ENCODE peak calls at places on chromosomes 5 and 9, in seven cellular contexts. E is ovary, F is tibial artery, S is MM.1S, P is DND-41, U is OCI-LY7, Y is right lobe of liver. T is an unnamed sample.

GRCh38 chr5:14830210-14831005 is 41.2 kb downstream of the ANKH start:
- DNase-seq in F (no peak), Y (peak; percentile 67), E (no peak), U (no peak), S (no peak), P (no peak), T (no peak)

GRCh38 chr9:109118802-109119438 is 827 bp downstream of the TMEM245 start:
- DNase-seq in P (peak; percentile 16), Y (no peak), S (no peak), E (peak; percentile 56), U (no peak), F (no peak), T (no peak)

GRCh38 chr5:149995385-149996085 is 4.9 kb downstream of the TIGD6 start:
- DNase-seq in Y (no peak), S (no peak), E (no peak), F (no peak), P (no peak), U (no peak), T (no peak)

GRCh38 chr5:42984307-42984706 is 55.8 kb downstream of the ANXA2R start:
- DNase-seq in U (no peak), Y (no peak), F (no peak), P (no peak), S (no peak), E (no peak), T (no peak)

GRCh38 chr9:105093685-105094084 is 150.8 kb upstream of the SLC44A1 start:
- DNase-seq in P (no peak), U (no peak), F (no peak), S (no peak), E (no peak), Y (no peak), T (no peak)

GRCh38 chr5:95863383-95863757 is 40.8 kb upstream of the GLRX start:
- DNase-seq in S (no peak), Y (peak; percentile 60), F (peak; percentile 84), U (no peak), P (no peak), E (no peak), T (no peak)

GRCh38 chr9:14258840-14259239 is 55.1 kb downstream of the NFIB start:
- DNase-seq in E (no peak), F (no peak), S (no peak), Y (no peak), U (no peak), P (no peak), T (no peak)

GRCh38 chr5:178142642-178143041 is 11.0 kb downstream of the NHP2 start:
- DNase-seq in E (no peak), Y (peak; percentile 56), S (no peak), F (no peak), U (no peak), P (no peak), T (no peak)

GRCh38 chr5:171478946-171479775 is 59.7 kb downstream of the FGF18 start:
- DNase-seq in E (no peak), Y (no peak), S (no peak), F (no peak), U (no peak), P (peak; percentile 24), T (no peak)

GRCh38 chr5:20601678-20602100 is 613.7 kb upstream of the CDH18 start:
- DNase-seq in Y (no peak), S (no peak), U (no peak), F (no peak), E (no peak), P (no peak), T (no peak)

GRCh38 chr9:82367016-82367415 is 378.4 kb downstream of the SPATA31D1 start:
- DNase-seq in Y (no peak), E (no peak), F (no peak), S (no peak), U (no peak), P (no peak), T (no peak)

GRCh38 chr9:81915801-81916505 is 12.3 kb upstream of the SPATA31D4 start:
- DNase-seq in P (no peak), S (no peak), Y (no peak), U (no peak), F (no peak), E (no peak), T (no peak)

GRCh38 chr5:83244516-83244915 is 167.2 kb downstream of the XRCC4 start:
- DNase-seq in Y (no peak), F (no peak), P (no peak), U (no peak), S (no peak), E (no peak), T (no peak)

GRCh38 chr9:129610473-129611301 is 10.2 kb downstream of the C9orf50 start:
- DNase-seq in Y (peak; percentile 80), U (peak; percentile 80), E (peak; percentile 90), S (peak; percentile 72), F (peak; percentile 73), P (peak; percentile 77), T (peak; percentile 82)

GRCh38 chr9:85960688-85961093 is 19.7 kb downstream of the NAA35 start:
- DNase-seq in U (no peak), S (no peak), E (no peak), F (no peak), Y (no peak), P (no peak), T (no peak)

GRCh38 chr9:112072721-112073553 is 102.2 kb downstream of the SUSD1 start:
- DNase-seq in P (no peak), S (no peak), F (no peak), U (no peak), E (no peak), Y (no peak), T (no peak)

GRCh38 chr5:147748590-147748989 is 33.9 kb downstream of the JAKMIP2 start:
- DNase-seq in F (no peak), E (no peak), U (no peak), S (no peak), Y (no peak), P (no peak), T (no peak)

GRCh38 chr5:90921428-90921973 is 362.9 kb downstream of the ADGRV1 start:
- DNase-seq in P (no peak), U (no peak), Y (no peak), E (no peak), S (no peak), F (no peak), T (no peak)

GRCh38 chr9:4297795-4298254 is 2.0 kb downstream of the GLIS3 start:
- DNase-seq in F (peak; percentile 75), P (peak; percentile 67), E (peak; percentile 89), Y (peak; percentile 81), S (peak; percentile 67), U (no peak), T (peak; percentile 73)

GRCh38 chr9:76732341-76732958 is 31.8 kb upstream of the PCA3 start:
- DNase-seq in U (no peak), Y (no peak), E (no peak), F (no peak), S (no peak), P (no peak), T (no peak)

GRCh38 chr5:75342836-75343235 is 5.8 kb downstream of the HMGCR start:
- DNase-seq in E (no peak), Y (no peak), F (no peak), P (no peak), S (no peak), U (no peak), T (no peak)

GRCh38 chr5:75338408-75338807 is 1.4 kb downstream of the HMGCR start:
- DNase-seq in Y (no peak), S (no peak), U (no peak), P (no peak), F (no peak), E (no peak), T (no peak)

GRCh38 chr5:75337366-75338021 is 474 bp downstream of the HMGCR start:
- DNase-seq in E (no peak), U (peak; percentile 39), S (no peak), Y (peak; percentile 73), F (peak; percentile 37), P (peak; percentile 33), T (no peak)

GRCh38 chr5:75341934-75342333 is 4.9 kb downstream of the HMGCR start:
- DNase-seq in Y (no peak), U (no peak), S (no peak), P (no peak), F (no peak), E (no peak), T (no peak)

DNA sequence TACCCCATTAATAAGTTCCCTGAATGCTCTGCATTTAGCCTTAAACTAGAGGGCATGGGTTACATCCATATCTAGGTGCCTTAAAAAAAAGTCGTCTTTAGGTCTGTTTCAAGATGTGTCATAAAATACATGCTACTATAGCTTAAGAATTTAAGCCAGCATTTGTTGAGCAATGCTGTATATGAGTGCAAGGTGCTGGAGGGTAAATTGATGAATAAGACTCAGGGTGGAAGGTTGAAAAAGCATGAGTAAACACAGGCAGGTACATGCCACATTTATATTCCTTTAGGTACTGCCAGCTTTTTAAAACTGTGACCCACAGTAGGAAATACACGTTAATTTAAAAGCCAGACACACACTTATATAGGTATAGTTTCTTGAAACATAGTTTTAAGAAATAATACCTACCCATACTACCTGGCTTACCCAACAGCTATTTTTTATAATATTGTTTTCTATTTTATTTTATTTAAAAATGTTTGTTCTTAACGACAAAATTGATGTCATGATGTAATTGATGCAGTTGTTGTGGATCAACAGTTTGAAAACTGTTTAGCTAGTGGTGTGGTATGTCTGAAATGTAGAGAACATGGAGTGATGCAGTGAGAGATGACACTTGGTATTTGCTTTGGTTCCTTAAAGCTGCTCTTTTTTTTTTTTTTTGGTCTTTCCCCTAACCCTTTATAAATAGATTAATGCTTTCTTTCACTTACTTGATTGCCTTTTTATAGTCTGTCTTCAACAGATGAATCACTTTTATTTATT is 3.9 kb downstream of the HMGCR start:
- DNase-seq in S (no peak), F (no peak), Y (no peak), U (no peak), P (no peak), E (no peak), T (no peak)
- H3K27ac ChIP-seq in S (no peak overlapping the region), F (no peak overlapping the region), Y (no peak overlapping the region), U (no peak overlapping the region), P (no peak overlapping the region), E (no peak overlapping the region), T (no peak overlapping the region)

GRCh38 chr5:68884893-68885292 is 208.9 kb upstream of the SLC30A5 start:
- DNase-seq in Y (no peak), F (no peak), E (no peak), U (no peak), P (no peak), S (no peak), T (no peak)
- TF ChIP-seq CTCF in Y (peak; percentile 38), F (no peak), E (no peak), U (peak; percentile 47), P (peak; percentile 62), S (peak; percentile 20), T (no peak)

GRCh38 chr5:54387031-54387430 is 68.5 kb upstream of the HSPB3 start:
- DNase-seq in Y (no peak), P (no peak), F (no peak), S (no peak), U (no peak), E (no peak), T (no peak)
- H3K27ac ChIP-seq in Y (no peak overlapping the region), P (no peak overlapping the region), F (peak overlapping the region; percentile 1), S (no peak overlapping the region), U (no peak overlapping the region), E (no peak overlapping the region), T (no peak overlapping the region)

DNA sequence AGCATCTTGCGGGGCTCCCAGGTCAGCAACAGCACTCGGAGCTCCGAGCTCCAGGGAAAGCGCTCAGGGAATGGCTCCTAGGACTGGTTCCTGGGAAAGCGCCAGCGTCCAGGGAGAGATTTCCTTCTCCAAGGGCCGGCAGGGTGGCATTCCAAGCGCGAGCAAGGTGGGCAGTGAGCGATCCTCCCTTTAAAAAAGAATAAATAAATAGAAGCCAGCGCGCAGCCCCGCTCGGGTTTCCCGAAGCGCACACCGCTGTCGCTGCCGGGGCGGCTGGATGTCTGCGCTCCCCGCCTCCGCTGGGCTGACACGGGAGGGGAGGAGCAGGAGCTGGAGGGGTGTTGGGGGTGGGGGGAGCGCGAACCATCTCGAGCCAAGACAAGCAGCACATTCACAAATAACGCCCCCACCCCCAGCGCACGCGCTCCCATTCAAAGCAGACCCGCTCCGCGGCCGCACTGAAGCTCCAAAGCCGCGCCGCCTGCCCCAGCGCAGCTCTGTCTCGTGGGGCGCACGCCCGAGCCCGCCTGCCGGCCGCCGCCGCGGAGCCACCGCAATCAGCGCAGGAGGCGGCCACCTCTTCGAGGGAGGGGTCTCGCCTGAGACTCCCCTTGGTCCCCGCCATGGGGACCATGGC is 327.5 kb downstream of the SH3GL2 start:
- DNase-seq in F (peak; percentile 21), Y (peak; percentile 51), S (no peak), P (no peak), E (peak; percentile 43), U (no peak), T (peak; percentile 35)
- TF ChIP-seq CTCF in F (no peak), Y (no peak), S (no peak), P (no peak), E (no peak), U (no peak), T (no peak)